ENCODE peak calls at places on chromosomes 13 and 19, in seven cellular contexts. One of them, this sample, is unnamed.

GRCh38 chr19:39805120-39805519 is 26.5 kb downstream of the LEUTX start:
- DNase-seq in GM23248: peak
- DNase-seq in left lung: no peak
- DNase-seq in cardiac fibroblast: peak
- DNase-seq in GM20000: no peak
- DNase-seq in BJ: no peak
- DNase-seq in NCI-H1092 treated with DMSO at 0.1 percent for 48 hours: peak
- DNase-seq in this sample: no peak

GRCh38 chr19:3658004-3658822 is 31.6 kb upstream of the CACTIN start:
- DNase-seq in NCI-H1092 treated with DMSO at 0.1 percent for 48 hours: no peak
- DNase-seq in GM23248: no peak
- DNase-seq in left lung: no peak
- DNase-seq in cardiac fibroblast: no peak
- DNase-seq in GM20000: no peak
- DNase-seq in BJ: no peak
- DNase-seq in this sample: no peak

GRCh38 chr19:16026131-16026530 is 50.2 kb upstream of the TPM4 start:
- DNase-seq in left lung: no peak
- DNase-seq in GM20000: no peak
- DNase-seq in GM23248: no peak
- DNase-seq in NCI-H1092 treated with DMSO at 0.1 percent for 48 hours: no peak
- DNase-seq in cardiac fibroblast: no peak
- DNase-seq in BJ: no peak
- DNase-seq in this sample: no peak

GRCh38 chr19:5358173-5358800 is 17.7 kb upstream of the PTPRS start:
- DNase-seq in NCI-H1092 treated with DMSO at 0.1 percent for 48 hours: no peak
- DNase-seq in cardiac fibroblast: peak
- DNase-seq in left lung: no peak
- DNase-seq in BJ: no peak
- DNase-seq in GM23248: peak
- DNase-seq in GM20000: no peak
- DNase-seq in this sample: no peak

GRCh38 chr19:30216453-30216852 is 155.7 kb upstream of the ZNF536 start:
- DNase-seq in GM20000: no peak
- DNase-seq in left lung: no peak
- DNase-seq in NCI-H1092 treated with DMSO at 0.1 percent for 48 hours: no peak
- DNase-seq in GM23248: no peak
- DNase-seq in cardiac fibroblast: no peak
- DNase-seq in BJ: no peak
- DNase-seq in this sample: no peak

GRCh38 chr19:17515408-17516149 is 4.1 kb downstream of the PGLS start:
- DNase-seq in GM20000: no peak
- DNase-seq in BJ: no peak
- DNase-seq in GM23248: no peak
- DNase-seq in cardiac fibroblast: no peak
- DNase-seq in NCI-H1092 treated with DMSO at 0.1 percent for 48 hours: no peak
- DNase-seq in left lung: no peak
- DNase-seq in this sample: no peak

GRCh38 chr13:53311561-53311960 is 282.9 kb downstream of the OLFM4 start:
- DNase-seq in GM20000: no peak
- DNase-seq in cardiac fibroblast: no peak
- DNase-seq in NCI-H1092 treated with DMSO at 0.1 percent for 48 hours: no peak
- DNase-seq in GM23248: no peak
- DNase-seq in BJ: no peak
- DNase-seq in left lung: no peak
- DNase-seq in this sample: no peak

GRCh38 chr19:31154021-31154420 is 195.2 kb downstream of the TSHZ3 start:
- DNase-seq in left lung: no peak
- DNase-seq in cardiac fibroblast: peak
- DNase-seq in NCI-H1092 treated with DMSO at 0.1 percent for 48 hours: no peak
- DNase-seq in GM20000: no peak
- DNase-seq in GM23248: peak
- DNase-seq in BJ: peak
- DNase-seq in this sample: no peak

GRCh38 chr19:366951-367350 is 22.4 kb upstream of the MIER2 start:
- DNase-seq in cardiac fibroblast: no peak
- DNase-seq in BJ: no peak
- DNase-seq in left lung: no peak
- DNase-seq in GM20000: no peak
- DNase-seq in NCI-H1092 treated with DMSO at 0.1 percent for 48 hours: no peak
- DNase-seq in GM23248: no peak
- DNase-seq in this sample: peak

GRCh38 chr19:49570138-49570856 is 10.1 kb downstream of the NOSIP start:
- DNase-seq in cardiac fibroblast: peak
- DNase-seq in GM23248: peak
- DNase-seq in BJ: no peak
- DNase-seq in left lung: no peak
- DNase-seq in NCI-H1092 treated with DMSO at 0.1 percent for 48 hours: peak
- DNase-seq in GM20000: peak
- DNase-seq in this sample: peak

GRCh38 chr19:7337380-7338194 is 11.2 kb upstream of the ARHGEF18 start:
- DNase-seq in GM23248: no peak
- DNase-seq in GM20000: peak
- DNase-seq in left lung: no peak
- DNase-seq in BJ: no peak
- DNase-seq in NCI-H1092 treated with DMSO at 0.1 percent for 48 hours: no peak
- DNase-seq in cardiac fibroblast: no peak
- DNase-seq in this sample: peak

GRCh38 chr13:32585625-32586021 is 629 bp upstream of the PDS5B start:
- DNase-seq in left lung: no peak
- DNase-seq in GM23248: no peak
- DNase-seq in GM20000: no peak
- DNase-seq in cardiac fibroblast: no peak
- DNase-seq in BJ: no peak
- DNase-seq in NCI-H1092 treated with DMSO at 0.1 percent for 48 hours: no peak
- DNase-seq in this sample: no peak

GRCh38 chr19:2275588-2276428 is 6.2 kb downstream of the PEAK3 start:
- DNase-seq in left lung: peak
- DNase-seq in NCI-H1092 treated with DMSO at 0.1 percent for 48 hours: no peak
- DNase-seq in GM20000: no peak
- DNase-seq in cardiac fibroblast: no peak
- DNase-seq in BJ: no peak
- DNase-seq in GM23248: no peak
- DNase-seq in this sample: peak

GRCh38 chr19:45103625-45104319 is 10.8 kb downstream of the PPP1R37 start:
- DNase-seq in NCI-H1092 treated with DMSO at 0.1 percent for 48 hours: peak
- DNase-seq in cardiac fibroblast: no peak
- DNase-seq in GM20000: no peak
- DNase-seq in GM23248: no peak
- DNase-seq in left lung: no peak
- DNase-seq in BJ: no peak
- DNase-seq in this sample: no peak

GRCh38 chr19:35797663-35798062 is 15.0 kb downstream of the PRODH2 start:
- DNase-seq in left lung: peak
- DNase-seq in GM23248: no peak
- DNase-seq in GM20000: no peak
- DNase-seq in NCI-H1092 treated with DMSO at 0.1 percent for 48 hours: no peak
- DNase-seq in BJ: no peak
- DNase-seq in cardiac fibroblast: no peak
- DNase-seq in this sample: no peak

GRCh38 chr13:111898956-111899713 is 167.8 kb upstream of the SOX1 start:
- DNase-seq in NCI-H1092 treated with DMSO at 0.1 percent for 48 hours: no peak
- DNase-seq in BJ: no peak
- DNase-seq in cardiac fibroblast: no peak
- DNase-seq in left lung: no peak
- DNase-seq in GM20000: peak
- DNase-seq in GM23248: no peak
- DNase-seq in this sample: no peak

GRCh38 chr13:94416454-94417080 is 62.9 kb downstream of the DCT start:
- DNase-seq in left lung: no peak
- DNase-seq in GM23248: peak
- DNase-seq in cardiac fibroblast: peak
- DNase-seq in BJ: no peak
- DNase-seq in NCI-H1092 treated with DMSO at 0.1 percent for 48 hours: peak
- DNase-seq in GM20000: no peak
- DNase-seq in this sample: no peak

GRCh38 chr13:42534785-42535184 is 39.2 kb upstream of the TNFSF11 start:
- DNase-seq in NCI-H1092 treated with DMSO at 0.1 percent for 48 hours: no peak
- DNase-seq in BJ: no peak
- DNase-seq in left lung: no peak
- DNase-seq in GM23248: no peak
- DNase-seq in cardiac fibroblast: no peak
- DNase-seq in GM20000: no peak
- DNase-seq in this sample: no peak

GRCh38 chr13:22871248-22871647 is 309.5 kb upstream of the SGCG start:
- DNase-seq in GM23248: no peak
- DNase-seq in cardiac fibroblast: no peak
- DNase-seq in GM20000: no peak
- DNase-seq in BJ: no peak
- DNase-seq in left lung: no peak
- DNase-seq in NCI-H1092 treated with DMSO at 0.1 percent for 48 hours: no peak
- DNase-seq in this sample: no peak

This sample was measured in Right ventricle myocardium superior.